ENCODE peak calls at places on chromosomes 1 and 21, in four cellular contexts. P, I, U and Q are unnamed samples.

GRCh38 chr1:234941711-234942320 is 186.8 kb downstream of the TOMM20 start:
- DNase-seq in P (no peak), I (peak), U (no peak), Q (no peak)

GRCh38 chr1:159867322-159868064 is 5.0 kb upstream of the VSIG8 start:
- DNase-seq in P (no peak), I (peak), U (no peak), Q (no peak)

GRCh38 chr1:199684686-199685273 is 342.7 kb upstream of the NR5A2 start:
- DNase-seq in P (peak), I (peak), U (no peak), Q (no peak)

GRCh38 chr1:154729031-154729442 is 121.1 kb upstream of the ADAR start:
- DNase-seq in P (no peak), I (peak), U (no peak), Q (no peak)

GRCh38 chr1:163528710-163529348 is 207.1 kb downstream of the NUF2 start:
- DNase-seq in P (no peak), I (peak), U (no peak), Q (no peak)

GRCh38 chr1:94648225-94649007 is 106.9 kb upstream of the F3 start:
- DNase-seq in P (peak), I (peak), U (peak), Q (no peak)

GRCh38 chr1:183926978-183927377 is 110.5 kb downstream of the COLGALT2 start:
- DNase-seq in P (no peak), I (peak), U (no peak), Q (no peak)

GRCh38 chr1:3675436-3675835 is 23.1 kb downstream of the TP73 start:
- DNase-seq in P (no peak), I (no peak), U (no peak), Q (no peak)

GRCh38 chr1:164695956-164696665 is 137.1 kb downstream of the PBX1 start:
- DNase-seq in P (no peak), I (no peak), U (no peak), Q (no peak)

GRCh38 chr21:24375201-24375600 is 1232.1 kb downstream of the MRPL39 start:
- DNase-seq in P (no peak), I (no peak), U (no peak), Q (no peak)

GRCh38 chr21:35376406-35377135 is 327.5 kb upstream of the RUNX1 start:
- DNase-seq in P (no peak), I (peak), U (no peak), Q (no peak)

GRCh38 chr1:36710901-36711300 is 228.2 kb upstream of the CSF3R start:
- DNase-seq in P (no peak), I (no peak), U (no peak), Q (no peak)

GRCh38 chr1:47181955-47182680 is 7.7 kb downstream of the PDZK1IP1 start:
- DNase-seq in P (no peak), I (no peak), U (peak), Q (no peak)

GRCh38 chr21:46153259-46154154 is 1.9 kb downstream of the FTCD start:
- DNase-seq in P (no peak), I (peak), U (peak), Q (peak)

GRCh38 chr1:185719021-185719420 is 15.2 kb upstream of the HMCN1 start:
- DNase-seq in P (peak), I (peak), U (peak), Q (no peak)
- H3K27ac ChIP-seq in P (no peak), I (peak), U (peak), Q (no peak)

DNA sequence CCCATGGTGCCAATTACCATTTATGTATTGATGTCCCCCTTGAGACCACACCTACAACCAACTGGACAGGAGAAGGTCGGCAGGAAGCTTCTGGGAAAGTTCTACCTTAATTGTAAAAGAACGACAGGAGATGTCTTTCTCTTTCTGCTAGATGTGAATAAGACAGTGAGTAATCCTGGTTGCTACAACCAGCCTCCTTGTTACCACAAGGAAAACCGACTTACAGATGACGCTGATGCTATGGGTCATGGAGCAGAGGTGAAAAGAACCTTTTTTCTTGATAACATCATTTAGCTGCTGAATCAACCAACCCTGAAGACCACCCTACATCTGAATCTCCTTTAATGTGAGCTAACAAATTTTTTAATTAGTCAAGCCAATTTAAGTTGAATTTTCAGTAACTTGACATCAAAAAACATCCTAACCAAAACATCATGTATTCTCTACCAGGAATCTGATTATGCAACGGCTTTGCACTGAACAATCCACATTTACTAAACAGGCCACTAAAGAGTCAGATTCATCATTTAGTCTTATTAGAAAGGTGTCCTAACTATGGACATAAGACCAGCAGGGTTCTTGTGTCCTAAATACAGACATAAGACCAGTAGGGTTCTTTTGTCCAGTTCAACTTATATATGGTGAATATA is 23.0 kb downstream of the RGS2 start:
- DNase-seq in P (no peak), I (no peak), U (no peak), Q (no peak)
- H3K27ac ChIP-seq in P (no peak), I (no peak), U (peak), Q (no peak)

GRCh38 chr1:176450526-176450925 is 12.4 kb upstream of the PAPPA2 start:
- DNase-seq in P (no peak), I (peak), U (no peak), Q (no peak)
- H3K27ac ChIP-seq in P (no peak), I (no peak), U (no peak), Q (no peak)

DNA sequence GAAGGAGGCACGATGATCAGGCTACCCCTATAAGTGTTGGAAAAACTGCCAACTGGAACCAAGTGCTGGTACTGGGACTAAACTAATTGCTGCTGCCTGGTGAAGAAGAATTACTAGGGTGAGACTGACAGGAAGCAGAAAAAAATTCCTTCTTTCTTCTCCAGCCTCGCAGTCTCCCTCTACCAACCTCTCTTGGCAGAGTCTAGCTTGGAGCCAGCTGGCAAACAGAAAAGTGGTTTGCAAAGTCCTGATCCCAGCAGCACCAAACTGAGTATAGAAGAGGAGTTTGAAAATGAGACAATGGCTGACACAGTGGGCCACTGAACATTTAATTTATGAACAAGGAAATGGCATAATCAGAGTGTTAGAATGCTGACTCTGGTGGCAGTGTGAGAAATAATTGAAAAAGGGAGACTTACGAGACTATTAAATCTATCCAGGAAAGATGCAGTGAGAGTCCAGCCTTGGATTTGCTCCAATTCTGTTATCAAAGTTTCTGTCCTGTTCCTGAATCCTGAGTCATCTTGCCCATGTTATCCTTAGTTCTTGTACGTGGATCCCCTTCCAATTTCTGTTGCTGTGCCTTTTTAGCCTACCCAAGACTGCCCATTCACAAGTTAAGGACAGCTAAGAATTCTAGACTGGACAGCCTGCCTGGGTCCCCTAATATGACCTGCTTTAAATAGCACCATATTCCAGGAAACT is 23.7 kb upstream of the DISP1 start:
- DNase-seq in P (no peak), I (no peak), U (no peak), Q (no peak)
- H3K27ac ChIP-seq in P (no peak), I (no peak), U (no peak), Q (no peak)

GRCh38 chr1:54285815-54286214 is 85.8 kb downstream of the MRPL37 start:
- DNase-seq in P (no peak), I (no peak), U (no peak), Q (no peak)

GRCh38 chr1:54283997-54284385 is 84.0 kb downstream of the MRPL37 start:
- DNase-seq in P (no peak), I (no peak), U (no peak), Q (no peak)

GRCh38 chr1:54283214-54283996 is 83.4 kb downstream of the MRPL37 start:
- DNase-seq in P (no peak), I (no peak), U (no peak), Q (no peak)

GRCh38 chr1:54287176-54287650 is 87.2 kb downstream of the MRPL37 start:
- DNase-seq in P (no peak), I (peak), U (no peak), Q (no peak)

DNA sequence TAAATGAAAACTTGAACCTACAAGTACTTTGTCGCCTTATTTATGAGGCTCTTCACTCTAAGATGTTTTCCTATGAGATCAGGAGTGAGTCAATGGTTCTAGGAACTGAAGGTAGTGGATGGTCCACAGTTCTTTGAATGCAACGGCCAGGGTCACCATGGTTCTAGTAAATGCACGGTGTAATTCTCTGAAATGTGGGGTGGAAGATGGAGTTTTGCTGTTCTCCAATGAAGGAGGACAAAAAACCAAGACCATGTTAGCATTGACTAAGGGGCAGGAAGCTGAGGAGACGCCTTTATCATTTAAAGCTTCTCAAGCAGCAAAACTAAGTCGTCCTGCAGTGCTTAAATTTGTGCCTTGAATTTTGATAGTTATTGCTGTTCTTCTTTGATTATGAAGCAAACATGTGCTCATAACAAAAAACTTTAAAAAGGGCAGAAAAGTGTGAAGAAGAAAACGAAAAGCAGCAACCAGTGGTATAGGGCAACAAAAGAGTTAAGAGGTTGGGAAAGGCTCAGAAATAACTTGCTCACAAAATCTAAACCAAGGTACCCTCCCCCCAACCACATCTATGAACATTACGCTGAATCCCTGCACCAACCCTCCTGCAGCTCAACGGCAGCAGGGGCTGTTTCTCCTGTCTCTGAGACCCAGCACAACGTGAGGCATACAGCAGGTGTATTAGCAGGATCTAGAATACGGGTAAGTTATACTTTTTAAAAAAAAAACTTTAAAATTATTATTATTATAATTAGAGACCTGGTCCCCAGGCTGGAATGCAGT is 85.0 kb downstream of the MRPL37 start:
- DNase-seq in P (no peak), I (no peak), U (no peak), Q (no peak)
- H3K27ac ChIP-seq in P (no peak), I (no peak), U (no peak), Q (no peak)

DNA sequence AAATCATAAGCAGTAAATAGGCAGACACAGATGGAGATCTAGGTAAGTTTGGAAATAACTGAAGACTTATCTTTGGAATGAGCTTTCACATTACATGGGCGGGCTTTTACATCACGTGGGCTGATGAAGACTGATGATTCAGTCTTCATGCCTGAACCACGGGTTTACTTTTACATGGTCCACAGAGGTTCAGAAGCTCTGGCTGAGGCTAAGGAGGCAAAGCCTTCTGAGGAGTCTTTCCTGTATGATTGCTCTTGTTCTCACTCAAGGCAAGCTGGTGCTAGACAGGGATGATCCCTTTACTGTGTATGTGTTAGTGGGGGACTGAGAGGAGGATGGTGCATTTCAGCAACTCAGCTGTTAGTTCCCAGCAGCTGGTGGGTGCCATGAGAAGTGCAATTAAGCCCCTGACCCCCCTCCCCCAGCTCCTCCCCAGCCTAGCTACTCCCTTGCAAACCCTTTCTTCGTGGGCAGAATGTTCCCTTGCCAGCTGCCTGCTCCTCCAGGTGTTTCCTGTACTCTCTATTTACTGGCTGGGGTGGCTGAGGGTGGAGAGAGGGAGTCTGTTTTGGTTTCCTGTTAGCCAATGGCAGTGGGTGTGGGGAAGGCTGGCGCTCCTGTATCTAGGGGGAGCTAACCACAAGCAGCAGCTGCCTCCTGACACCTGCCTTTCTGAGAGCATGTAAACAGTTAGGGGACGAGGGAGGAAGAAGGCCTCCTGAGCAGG is 15.4 kb downstream of the BTG2 start:
- DNase-seq in P (no peak), I (peak), U (no peak), Q (no peak)
- H3K27ac ChIP-seq in P (peak), I (no peak), U (no peak), Q (no peak)

DNA sequence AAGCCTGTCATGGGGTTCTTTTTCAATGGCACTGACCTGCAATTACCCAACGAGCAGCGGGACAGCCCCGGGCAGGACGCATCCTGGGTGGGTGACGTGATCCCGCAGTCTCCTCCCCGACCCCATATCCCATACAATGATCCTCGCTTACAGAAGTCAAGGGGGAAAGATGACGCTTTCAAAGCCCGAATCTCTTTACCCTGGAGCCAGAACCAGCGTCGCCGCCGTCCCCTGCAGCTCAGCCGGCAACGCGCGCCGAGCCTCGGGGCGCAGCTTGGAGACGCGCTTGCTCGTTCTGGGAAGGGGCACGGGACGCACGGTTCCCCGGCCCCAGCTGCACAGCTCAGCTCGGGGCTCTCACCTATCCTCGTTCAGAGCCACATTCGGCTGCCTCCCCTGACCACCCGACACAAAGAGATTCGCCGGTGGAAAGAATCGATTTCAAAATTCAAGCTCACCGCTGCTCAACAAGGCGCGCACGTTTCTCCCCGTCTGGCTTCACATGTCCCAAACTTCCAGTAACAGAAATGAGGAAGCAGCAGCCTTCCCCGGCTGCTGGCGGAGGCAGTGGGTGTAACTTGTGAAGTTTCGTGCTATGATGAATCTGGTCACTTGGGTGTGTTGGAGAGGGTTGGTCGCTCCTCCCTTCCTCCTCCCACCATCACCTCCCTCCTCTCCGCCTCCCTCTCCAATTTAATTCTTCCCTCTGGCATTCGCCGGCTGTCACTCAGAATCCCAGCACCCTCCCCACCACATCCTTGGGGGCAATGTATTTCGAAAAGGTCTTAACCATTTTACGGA is at the start of gene TIAM1:
- DNase-seq in P (no peak), I (peak), U (no peak), Q (peak)
- H3K27ac ChIP-seq in P (no peak), I (no peak), U (no peak), Q (no peak)

GRCh38 chr1:51690285-51690961 is 73.5 kb downstream of the OSBPL9 start:
- DNase-seq in P (peak), I (peak), U (no peak), Q (no peak)
- H3K27ac ChIP-seq in P (peak), I (no peak), U (peak), Q (no peak)

DNA sequence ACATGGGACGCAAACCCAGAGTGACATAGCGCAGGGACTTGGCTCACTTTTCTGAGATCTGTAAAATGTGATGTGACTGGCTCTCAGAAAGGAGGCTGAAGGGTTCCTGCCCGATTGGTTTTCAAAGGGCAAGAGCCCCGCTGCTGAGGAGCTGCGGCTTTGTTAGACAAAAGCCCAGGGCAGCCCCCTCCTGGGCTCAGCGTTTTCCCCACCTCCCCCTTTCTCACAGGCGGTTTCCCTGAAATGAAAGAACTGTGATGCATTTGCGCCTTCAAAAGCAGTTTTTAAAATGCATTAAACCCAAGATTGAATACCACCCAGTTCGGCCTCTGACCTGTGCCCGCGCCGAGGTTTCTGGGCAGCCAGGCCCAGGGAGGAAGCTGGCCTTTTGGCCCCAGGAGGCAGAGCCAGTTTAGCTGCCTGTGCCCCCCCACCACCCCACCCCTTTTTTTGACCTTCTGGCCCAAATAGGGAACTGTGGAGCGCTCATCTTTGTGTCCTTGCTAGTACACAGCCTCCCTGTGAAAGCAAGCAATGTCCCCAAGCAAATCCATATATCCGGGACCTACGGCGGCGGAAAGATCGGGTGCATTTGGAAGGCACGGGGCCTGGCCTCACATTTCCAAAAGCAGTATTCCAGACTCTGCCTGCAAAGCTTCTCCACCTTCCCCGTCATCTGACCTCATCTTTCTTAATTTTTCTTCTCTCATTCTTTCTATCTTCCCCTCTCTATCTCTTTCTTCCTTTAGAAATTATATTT is 28.6 kb downstream of the CD247 start:
- DNase-seq in P (no peak), I (no peak), U (no peak), Q (no peak)
- H3K27ac ChIP-seq in P (no peak), I (no peak), U (no peak), Q (no peak)

DNA sequence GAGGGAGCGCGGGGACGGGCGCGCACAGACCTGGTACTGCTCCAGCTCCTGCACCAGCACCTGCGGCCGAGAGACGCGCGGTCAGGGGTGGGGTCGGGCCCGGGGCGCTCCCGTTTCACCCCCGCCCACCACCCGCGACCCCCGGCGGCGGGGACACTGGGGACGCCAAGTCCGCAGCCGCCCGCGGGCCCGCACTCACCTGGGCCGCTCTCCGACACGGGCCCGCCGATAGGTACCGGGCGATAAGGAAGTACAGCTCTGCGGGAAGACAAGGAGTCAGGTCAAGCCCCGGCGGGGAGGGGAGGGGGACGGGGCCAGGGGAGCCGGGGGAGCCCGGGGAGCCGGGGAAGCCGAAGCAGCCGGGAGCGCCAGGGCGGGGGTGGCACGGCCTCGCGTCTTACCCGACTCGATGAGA is 383 bp downstream of the BRWD1 start:
- DNase-seq in P (no peak), I (peak), U (peak), Q (peak)
- H3K27ac ChIP-seq in P (no peak), I (no peak), U (peak), Q (peak)